ENCODE peak calls at places on chromosomes 2 and 18, in four cellular contexts. Y, G, X and I are unnamed samples.

GRCh38 chr2:196336715-196337617 is 165.6 kb upstream of the STK17B start:
- DNase-seq in Y (peak; percentile 32), G (no peak), X (no peak), I (peak; percentile 49)

GRCh38 chr2:202034249-202035088 is 814 bp downstream of the FZD7 start:
- DNase-seq in Y (peak; percentile 40), G (peak; percentile 39), X (peak; percentile 50), I (no peak)

GRCh38 chr2:64120928-64121327 is 23.3 kb downstream of the PELI1 start:
- DNase-seq in Y (no peak), G (no peak), X (no peak), I (no peak)

GRCh38 chr2:15975261-15975600 is 34.9 kb downstream of the MYCN start:
- DNase-seq in Y (no peak), G (no peak), X (no peak), I (no peak)

GRCh38 chr2:38835015-38835601 is 40.6 kb downstream of the DHX57 start:
- DNase-seq in Y (peak; percentile 10), G (no peak), X (no peak), I (peak; percentile 42)

GRCh38 chr2:38115216-38116012 is 39.5 kb upstream of the CYP1B1 start:
- DNase-seq in Y (peak; percentile 58), G (peak; percentile 85), X (peak; percentile 83), I (peak; percentile 65)

GRCh38 chr2:20595439-20596192 is 55.3 kb downstream of the HS1BP3 start:
- DNase-seq in Y (no peak), G (peak; percentile 4), X (peak; percentile 56), I (peak; percentile 82)

GRCh38 chr18:73461780-73462059 is 593.9 kb upstream of the NETO1 start:
- DNase-seq in Y (no peak), G (no peak), X (no peak), I (no peak)

GRCh38 chr2:109703076-109703475 is 88.9 kb downstream of the SOWAHC start:
- DNase-seq in Y (no peak), G (no peak), X (no peak), I (no peak)

GRCh38 chr2:45439788-45440773 is 171.0 kb downstream of the SRBD1 start:
- DNase-seq in Y (no peak), G (no peak), X (no peak), I (peak; percentile 93)

GRCh38 chr18:24672165-24672950 is 211.9 kb downstream of the HRH4 start:
- DNase-seq in Y (no peak), G (no peak), X (no peak), I (no peak)

GRCh38 chr18:24814521-24814920 is 354.1 kb downstream of the HRH4 start:
- DNase-seq in Y (no peak), G (no peak), X (no peak), I (no peak)

GRCh38 chr2:8630676-8631464 is 51.0 kb upstream of the ID2 start:
- DNase-seq in Y (no peak), G (no peak), X (no peak), I (no peak)

GRCh38 chr2:231932985-231933915 is 7.1 kb upstream of the NPPC start:
- DNase-seq in Y (no peak), G (no peak), X (no peak), I (peak; percentile 49)

GRCh38 chr18:13137041-13137938 is 81.3 kb upstream of the LDLRAD4 start:
- DNase-seq in Y (peak; percentile 46), G (peak; percentile 36), X (peak; percentile 50), I (no peak)

GRCh38 chr18:30613467-30613801 is 429.1 kb downstream of the DSC3 start:
- DNase-seq in Y (no peak), G (no peak), X (no peak), I (no peak)

GRCh38 chr2:159449504-159450124 is 163.1 kb upstream of the WDSUB1 start:
- DNase-seq in Y (no peak), G (no peak), X (no peak), I (no peak)

GRCh38 chr2:9972621-9973445 is 21.3 kb downstream of the GRHL1 start:
- DNase-seq in Y (no peak), G (peak; percentile 60), X (no peak), I (no peak)

GRCh38 chr18:6759579-6759978 is 30.1 kb downstream of the ARHGAP28 start:
- DNase-seq in Y (no peak), G (no peak), X (no peak), I (no peak)

GRCh38 chr2:225640550-225640949 is 241.0 kb downstream of the NYAP2 start:
- DNase-seq in Y (no peak), G (no peak), X (no peak), I (no peak)

GRCh38 chr2:102391530-102391929 is 31.4 kb upstream of the IL18RAP start:
- DNase-seq in Y (peak; percentile 77), G (no peak), X (no peak), I (no peak)

GRCh38 chr18:57790316-57790715 is 12.8 kb downstream of the ATP8B1 start:
- DNase-seq in Y (no peak), G (no peak), X (no peak), I (no peak)

GRCh38 chr2:84919885-84920580 is 14.6 kb downstream of the TMSB10 start:
- DNase-seq in Y (no peak), G (no peak), X (no peak), I (peak; percentile 38)

GRCh38 chr18:48605408-48605845 is 66.6 kb downstream of the CTIF start:
- DNase-seq in Y (no peak), G (no peak), X (no peak), I (peak; percentile 52)

GRCh38 chr2:178292586-178292985 is 98.3 kb downstream of the OSBPL6 start:
- DNase-seq in Y (no peak), G (no peak), X (no peak), I (no peak)

GRCh38 chr18:24869285-24869684 is 408.8 kb downstream of the HRH4 start:
- DNase-seq in Y (no peak), G (no peak), X (no peak), I (no peak)

GRCh38 chr2:65076345-65076710 is 20.1 kb downstream of the CEP68 start:
- DNase-seq in Y (no peak), G (no peak), X (no peak), I (no peak)

GRCh38 chr2:563512-563911 is 113.7 kb downstream of the TMEM18 start:
- DNase-seq in Y (no peak), G (no peak), X (no peak), I (no peak)

DNA sequence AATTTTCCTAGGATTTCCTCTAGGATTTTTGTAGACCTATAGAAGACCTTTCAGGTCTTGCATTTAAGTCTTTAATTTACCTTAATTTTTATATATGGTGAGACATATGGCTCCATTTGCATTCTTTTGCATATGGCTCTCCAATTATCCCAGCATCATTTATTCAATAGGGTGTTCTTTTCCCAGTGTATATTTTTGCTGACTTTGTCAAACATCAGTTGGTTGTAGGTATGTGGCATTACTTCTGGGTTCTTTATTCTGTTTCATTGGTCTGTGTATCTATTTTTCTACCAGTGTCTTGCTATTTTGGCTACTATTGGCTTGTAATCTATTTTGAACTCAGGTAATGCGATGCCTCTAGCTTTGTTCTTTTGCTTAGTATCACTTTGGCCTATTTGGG is 239.8 kb upstream of the CNTNAP5 start:
- DNase-seq in Y (no peak), G (no peak), X (no peak), I (no peak)
- H3K9me3 ChIP-seq in Y (no peaks in the 10 kb centered on the region), G (no peaks in the 10 kb centered on the region), X (no peaks in the 10 kb centered on the region), I (no peaks in the 10 kb centered on the region)

GRCh38 chr2:176083796-176084261 is at the start of gene EVX2:
- DNase-seq in Y (peak; percentile 28), G (no peak), X (no peak), I (no peak)
- H3K9me3 ChIP-seq in Y (no peaks in the 10 kb centered on the region), G (no peaks in the 10 kb centered on the region), X (peaks cover 8% of the 10 kb centered on the region), I (no peaks in the 10 kb centered on the region)

GRCh38 chr2:148719195-148719749 is 74.7 kb downstream of the EPC2 start:
- DNase-seq in Y (no peak), G (no peak), X (no peak), I (no peak)
- H3K9me3 ChIP-seq in Y (no peaks in the 10 kb centered on the region), G (no peaks in the 10 kb centered on the region), X (no peaks in the 10 kb centered on the region), I (no peaks in the 10 kb centered on the region)

DNA sequence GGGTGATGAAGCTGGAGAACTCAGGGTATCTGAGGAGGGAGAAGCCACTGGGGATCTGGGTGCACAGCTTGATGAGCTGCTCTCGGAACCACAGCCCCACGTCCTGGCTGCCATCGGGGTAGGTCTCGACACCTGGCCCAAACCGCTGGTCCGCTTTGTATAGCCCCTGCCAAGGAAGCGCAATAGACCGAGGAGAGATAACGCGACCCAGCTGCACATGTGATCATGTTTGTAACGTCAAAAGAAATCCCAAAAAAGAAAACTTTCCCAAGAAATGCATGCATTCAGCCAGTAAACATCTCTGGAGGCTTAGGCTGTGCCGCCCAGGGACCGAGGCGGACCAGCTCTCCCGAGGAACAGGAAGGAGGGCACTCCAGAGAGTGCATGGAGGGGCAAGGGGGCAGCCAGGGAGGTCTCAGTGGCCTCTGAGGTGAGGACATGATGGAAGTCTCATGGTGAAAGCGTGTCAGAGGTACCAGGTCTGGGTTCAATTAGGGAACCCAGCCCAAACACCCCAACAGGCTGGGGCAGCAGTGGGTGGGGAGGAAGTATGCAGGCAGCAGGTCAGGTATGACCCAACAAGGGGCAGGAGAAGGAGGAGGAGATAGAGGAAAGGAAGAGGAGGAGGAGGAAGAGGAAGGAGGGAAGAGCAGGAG is 28.3 kb downstream of the ANKMY1 start:
- DNase-seq in Y (no peak), G (no peak), X (no peak), I (no peak)
- H3K9me3 ChIP-seq in Y (peaks cover 7% of the 10 kb centered on the region), G (no peaks in the 10 kb centered on the region), X (peaks cover 13% of the 10 kb centered on the region), I (peaks cover 40% of the 10 kb centered on the region)